ENCODE peak calls at places on chromosomes 6 and 20, in seven cellular contexts. Z is heart right ventricle; D is astrocyte; A is effector memory CD4-positive, alpha-beta T cell; X is endothelial cell of umbilical vein; V is PC-9; P is MM.1S. M is an unnamed sample. For H3K4me1, the result is how much of the 10 kb centered on the place peaks cover.

GRCh38 chr6:132199343-132199742 is 201.9 kb downstream of the MOXD1 start:
- DNase-seq in X (peak), P (no peak), A (no peak), D (peak), Z (no peak), V (no peak), M (no peak)

GRCh38 chr20:49278817-49279676 is 1.2 kb upstream of the ZNFX1 start:
- DNase-seq in A (peak), D (no peak), P (peak), Z (peak), V (peak), X (no peak), M (no peak)

GRCh38 chr6:53192590-53193232 is 44.1 kb upstream of the GCM1 start:
- DNase-seq in P (no peak), X (peak), D (no peak), Z (no peak), A (no peak), V (no peak), M (no peak)

GRCh38 chr6:128519931-128520435 is 416 bp downstream of the PTPRK start:
- DNase-seq in V (no peak), D (peak), P (peak), Z (peak), X (no peak), A (no peak), M (peak)

GRCh38 chr6:37456816-37457560 is 24.0 kb downstream of the CMTR1 start:
- DNase-seq in V (no peak), X (no peak), A (no peak), D (peak), P (no peak), Z (no peak), M (no peak)

GRCh38 chr20:4459081-4459480 is 262.6 kb upstream of the PRND start:
- DNase-seq in P (no peak), X (no peak), V (peak), A (no peak), Z (no peak), D (no peak), M (no peak)

GRCh38 chr6:153208706-153209105 is 77.6 kb upstream of the RGS17 start:
- DNase-seq in P (no peak), A (no peak), Z (peak), X (no peak), D (no peak), V (no peak), M (peak)

GRCh38 chr6:2478200-2478599 is 232.8 kb upstream of the GMDS start:
- DNase-seq in P (no peak), D (peak), V (no peak), A (no peak), Z (no peak), X (no peak), M (no peak)

GRCh38 chr6:166430269-166430668 is 47.5 kb upstream of the MPC1 start:
- DNase-seq in D (no peak), P (no peak), Z (no peak), V (no peak), A (no peak), X (no peak), M (no peak)

GRCh38 chr6:164167873-164168405 is 753.4 kb downstream of the QKI start:
- DNase-seq in Z (no peak), P (no peak), D (no peak), V (no peak), X (no peak), A (no peak), M (no peak)

GRCh38 chr6:152458648-152459047 is 178.5 kb downstream of the SYNE1 start:
- DNase-seq in V (no peak), P (no peak), X (peak), A (no peak), D (peak), Z (no peak), M (no peak)

GRCh38 chr20:22581437-22582385 is 2.7 kb downstream of the FOXA2 start:
- DNase-seq in D (no peak), A (no peak), X (no peak), V (no peak), Z (no peak), P (no peak), M (no peak)

GRCh38 chr6:53348436-53349208 is at the start of gene ELOVL5:
- DNase-seq in Z (peak), X (peak), P (peak), V (peak), D (peak), A (peak), M (peak)

GRCh38 chr6:50143011-50143719 is 93.4 kb upstream of the DEFB112 start:
- DNase-seq in P (no peak), Z (no peak), V (no peak), A (no peak), D (no peak), X (no peak), M (no peak)

GRCh38 chr20:16407251-16408067 is 165.8 kb downstream of the KIF16B start:
- DNase-seq in Z (no peak), P (no peak), D (no peak), V (peak), A (no peak), X (no peak), M (no peak)

GRCh38 chr20:7911586-7912330 is 28.5 kb downstream of the HAO1 start:
- DNase-seq in X (peak), D (no peak), P (no peak), Z (no peak), A (no peak), V (no peak), M (no peak)

GRCh38 chr20:23588434-23589403 is 17.0 kb downstream of the CST9 start:
- DNase-seq in Z (no peak), X (no peak), V (no peak), A (no peak), P (no peak), D (no peak), M (no peak)

GRCh38 chr6:104473021-104473429 is 386.7 kb downstream of the HACE1 start:
- DNase-seq in D (no peak), P (no peak), Z (no peak), A (no peak), V (no peak), X (no peak), M (no peak)

GRCh38 chr6:136886110-136886509 is 36.0 kb upstream of the SLC35D3 start:
- DNase-seq in Z (no peak), V (peak), A (no peak), X (no peak), D (no peak), P (no peak), M (no peak)

GRCh38 chr6:116382587-116382986 is 11.8 kb downstream of the DSE start:
- DNase-seq in A (no peak), P (no peak), D (peak), V (no peak), Z (no peak), X (no peak), M (no peak)

GRCh38 chr20:61734733-61735502 is 330.8 kb downstream of the TAF4 start:
- DNase-seq in A (no peak), X (no peak), V (no peak), P (no peak), D (no peak), Z (no peak), M (no peak)

GRCh38 chr6:170421921-170422320 is 115.4 kb downstream of the FAM120B start:
- DNase-seq in D (no peak), X (no peak), Z (no peak), V (no peak), A (no peak), P (no peak), M (peak)

GRCh38 chr6:131225959-131226358 is 90.7 kb downstream of the AKAP7 start:
- DNase-seq in V (no peak), Z (no peak), X (no peak), D (no peak), P (no peak), A (no peak), M (no peak)

GRCh38 chr6:160519603-160520042 is 144.5 kb downstream of the LPA start:
- DNase-seq in A (no peak), Z (no peak), D (no peak), V (no peak), X (peak), P (peak), M (no peak)

GRCh38 chr6:26195924-26196845 is 109.0 kb downstream of the HFE start:
- DNase-seq in X (peak), A (no peak), Z (no peak), V (no peak), D (no peak), P (peak), M (peak)

GRCh38 chr6:30135757-30136156 is at the start of gene TRIM40:
- DNase-seq in P (no peak), V (no peak), D (no peak), A (no peak), X (no peak), Z (no peak), M (no peak)

GRCh38 chr6:109456710-109457595 is 1.4 kb upstream of the MICAL1 start:
- DNase-seq in A (no peak), P (no peak), V (no peak), D (peak), X (peak), Z (peak), M (peak)

GRCh38 chr6:163702736-163703135 is 288.2 kb downstream of the QKI start:
- DNase-seq in D (no peak), A (no peak), V (no peak), P (no peak), X (no peak), Z (no peak), M (no peak)

GRCh38 chr6:13541496-13541895 is 32.9 kb upstream of the SIRT5 start:
- DNase-seq in A (no peak), D (no peak), Z (no peak), X (no peak), P (no peak), V (no peak), M (no peak)

GRCh38 chr20:56373942-56374341 is 15.2 kb downstream of the FAM210B start:
- DNase-seq in Z (no peak), X (peak), A (no peak), D (peak), P (no peak), V (peak), M (no peak)

GRCh38 chr6:53020005-53020744 is 25.1 kb upstream of the GSTA4 start:
- DNase-seq in X (no peak), Z (no peak), D (no peak), A (no peak), P (no peak), V (no peak), M (no peak)

GRCh38 chr20:19977373-19977770 is 39.8 kb upstream of the NAA20 start:
- DNase-seq in V (no peak), P (no peak), Z (no peak), D (peak), A (no peak), X (no peak), M (no peak)

GRCh38 chr20:35737865-35738333 is 4.2 kb downstream of the RBM39 start:
- DNase-seq in P (no peak), A (no peak), Z (no peak), V (no peak), X (no peak), D (no peak), M (no peak)
- H3K4me1 ChIP-seq in P (under half), A (under half), Z (half or more), V (under half), X (under half), D (under half), M (under half)

GRCh38 chr6:125700591-125701353 is 48.7 kb upstream of the HEY2 start:
- DNase-seq in D (no peak), V (peak), P (no peak), Z (no peak), A (no peak), X (no peak), M (no peak)
- H3K27ac ChIP-seq in D (no peak), V (no peak), P (no peak), Z (no peak), A (no peak), X (no peak), M (no peak)

DNA sequence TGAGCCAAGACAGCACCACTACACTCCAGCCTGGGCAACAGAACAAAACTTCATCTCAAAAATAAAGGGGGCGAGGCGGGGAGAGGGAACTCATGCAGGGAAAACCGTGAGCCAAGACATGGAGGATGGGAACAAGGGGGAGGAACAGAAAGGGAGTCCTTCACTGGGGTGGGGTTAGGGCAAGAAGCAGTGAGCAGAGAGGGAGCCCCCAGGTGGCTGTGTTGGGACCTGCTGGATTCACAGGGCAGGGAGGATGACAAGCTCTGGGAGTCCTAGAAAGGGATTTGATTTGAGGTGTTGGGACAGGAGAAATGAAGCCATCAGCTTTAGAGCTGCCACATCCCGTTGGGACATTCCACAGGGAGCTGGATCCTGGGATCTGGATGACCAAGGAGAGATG is 90.6 kb upstream of the TOP1 start:
- DNase-seq in A (no peak), V (no peak), Z (no peak), D (no peak), P (no peak), X (no peak), M (no peak)
- H3K4me1 ChIP-seq in A (under half), V (under half), Z (under half), D (under half), P (under half), X (under half), M (under half)

DNA sequence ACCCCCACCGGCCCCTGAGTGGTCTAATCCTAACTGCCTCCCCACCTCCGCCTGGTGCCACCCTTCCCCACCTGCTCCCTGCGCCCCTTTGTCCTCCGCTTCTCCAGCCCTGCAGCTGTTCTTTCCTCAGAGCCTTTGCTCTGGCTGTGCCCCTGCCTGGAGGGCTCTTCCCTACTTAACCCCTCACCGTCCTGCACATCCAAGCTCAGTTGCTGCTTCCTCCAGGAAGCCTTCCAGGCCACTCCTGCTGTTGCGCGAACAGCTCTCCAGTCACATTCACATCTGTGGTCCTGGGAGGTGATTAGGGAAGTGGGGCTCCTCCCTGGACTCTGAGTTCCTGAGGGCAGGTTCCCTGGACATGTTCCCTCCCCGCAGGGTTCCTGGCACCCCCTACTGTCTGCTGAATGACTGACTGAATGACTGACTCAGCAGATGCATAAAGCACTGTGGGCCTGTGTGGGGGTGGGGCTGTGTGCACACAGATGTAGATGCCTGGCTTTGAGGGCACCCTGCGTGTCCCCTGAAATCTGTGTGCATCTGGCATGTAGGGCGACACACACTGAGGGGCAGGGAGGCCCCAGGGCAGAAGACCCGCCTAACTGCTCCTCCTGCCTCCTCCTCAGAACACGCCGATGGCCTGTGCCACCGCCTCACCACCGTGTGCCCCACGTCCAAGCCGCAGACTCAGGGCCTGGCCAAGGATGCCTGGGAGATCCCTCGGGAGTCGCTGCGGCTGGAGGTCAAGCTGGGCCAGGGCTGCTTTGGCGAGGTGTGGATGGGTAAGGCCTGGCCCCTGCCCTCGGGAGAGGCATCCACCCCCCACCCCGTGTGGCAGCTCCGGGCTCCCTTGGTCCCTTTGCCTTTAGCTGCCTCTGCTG is 51.4 kb downstream of the SRC start:
- DNase-seq in A (no peak), V (no peak), Z (no peak), D (no peak), X (no peak), P (no peak), M (no peak)
- H3K27ac ChIP-seq in A (no peak), V (no peak), Z (no peak), D (no peak), X (no peak), P (no peak), M (no peak)

GRCh38 chr6:85458782-85459181 is 8.9 kb downstream of the NT5E start:
- DNase-seq in X (peak), A (no peak), V (peak), Z (no peak), D (peak), P (no peak), M (peak)
- H3K4me1 ChIP-seq in X (half or more), A (under half), V (half or more), Z (under half), D (half or more), P (half or more), M (half or more)

DNA sequence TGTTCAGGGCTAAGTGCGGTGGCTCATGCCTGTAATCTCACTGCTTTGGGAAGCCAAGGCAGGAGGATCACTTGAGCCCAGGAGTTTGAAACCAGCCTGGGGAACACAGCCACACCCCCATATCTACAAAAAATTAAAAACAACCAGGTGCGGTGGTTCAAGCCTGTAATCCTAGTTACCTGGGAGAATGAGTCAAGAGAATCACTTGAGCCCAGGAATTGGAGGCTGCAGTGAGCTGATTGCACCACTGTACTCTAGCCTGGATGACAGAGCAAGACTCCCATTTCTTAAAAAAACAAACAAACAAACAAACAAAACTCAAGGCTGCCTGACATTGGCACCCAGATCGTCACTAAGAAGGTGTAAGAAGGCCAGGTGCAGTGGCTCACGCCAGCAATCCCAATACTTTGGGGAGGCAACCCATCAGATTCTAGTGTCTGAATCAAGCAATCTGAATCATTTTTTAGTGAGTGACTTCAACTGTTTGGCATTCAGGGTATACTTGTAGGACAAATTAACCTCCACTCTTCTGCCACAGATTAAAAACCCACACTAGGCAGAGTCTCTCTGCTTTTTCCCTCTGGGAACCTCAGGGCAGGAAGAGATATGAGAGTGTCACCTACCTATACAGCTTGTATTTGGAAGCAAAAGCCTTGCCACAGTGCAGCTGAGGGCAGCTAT is 6.1 kb downstream of the PLAGL2 start:
- DNase-seq in A (no peak), Z (no peak), V (peak), P (no peak), D (peak), X (no peak), M (no peak)
- H3K27ac ChIP-seq in A (no peak), Z (peak), V (no peak), P (no peak), D (no peak), X (no peak), M (no peak)

GRCh38 chr6:144352310-144352709 is 67.2 kb downstream of the UTRN start:
- DNase-seq in X (no peak), Z (no peak), P (no peak), D (no peak), A (no peak), V (no peak), M (no peak)
- H3K4me1 ChIP-seq in X (under half), Z (under half), P (under half), D (under half), A (under half), V (under half), M (under half)